ENCODE peak calls at places on chromosomes 13 and 19, in eight cellular contexts. One of them, this sample, is unnamed.

GRCh38 chr13:34358811-34359513 is 541.0 kb downstream of the RFC3 start:
- DNase-seq in Daoy: peak; percentile 4
- DNase-seq in aorta: no peak
- DNase-seq in Peyer's patch: no peak
- DNase-seq in midbrain: peak; percentile 45
- DNase-seq in tibial nerve: no peak
- DNase-seq in non-pigmented ciliary epithelial cell: peak; percentile 79
- DNase-seq in activated T-helper 9 cell treated with anti-CD3 and anti-CD28 coated beads, Interleukin-2, amount 50 U/mL, for 16 hours: no peak
- DNase-seq in this sample: no peak

GRCh38 chr13:111252449-111253124 is 67.9 kb upstream of the TEX29 start:
- DNase-seq in activated T-helper 9 cell treated with anti-CD3 and anti-CD28 coated beads, Interleukin-2, amount 50 U/mL, for 16 hours: no peak
- DNase-seq in aorta: no peak
- DNase-seq in non-pigmented ciliary epithelial cell: no peak
- DNase-seq in Peyer's patch: no peak
- DNase-seq in tibial nerve: no peak
- DNase-seq in Daoy: no peak
- DNase-seq in midbrain: no peak
- DNase-seq in this sample: no peak

GRCh38 chr13:28046981-28047380 is 53.4 kb downstream of the FLT3 start:
- DNase-seq in aorta: no peak
- DNase-seq in Daoy: peak; percentile 26
- DNase-seq in activated T-helper 9 cell treated with anti-CD3 and anti-CD28 coated beads, Interleukin-2, amount 50 U/mL, for 16 hours: no peak
- DNase-seq in midbrain: no peak
- DNase-seq in tibial nerve: no peak
- DNase-seq in non-pigmented ciliary epithelial cell: peak; percentile 30
- DNase-seq in Peyer's patch: no peak
- DNase-seq in this sample: no peak

GRCh38 chr19:4609878-4610511 is 29.3 kb upstream of the TNFAIP8L1 start:
- DNase-seq in aorta: no peak
- DNase-seq in Peyer's patch: no peak
- DNase-seq in activated T-helper 9 cell treated with anti-CD3 and anti-CD28 coated beads, Interleukin-2, amount 50 U/mL, for 16 hours: no peak
- DNase-seq in midbrain: no peak
- DNase-seq in non-pigmented ciliary epithelial cell: no peak
- DNase-seq in tibial nerve: no peak
- DNase-seq in Daoy: no peak
- DNase-seq in this sample: no peak

GRCh38 chr13:98923641-98924397 is 54.0 kb downstream of the DOCK9 start:
- DNase-seq in tibial nerve: no peak
- DNase-seq in Peyer's patch: no peak
- DNase-seq in Daoy: no peak
- DNase-seq in non-pigmented ciliary epithelial cell: no peak
- DNase-seq in aorta: no peak
- DNase-seq in midbrain: no peak
- DNase-seq in activated T-helper 9 cell treated with anti-CD3 and anti-CD28 coated beads, Interleukin-2, amount 50 U/mL, for 16 hours: no peak
- DNase-seq in this sample: no peak

GRCh38 chr13:59677966-59678814 is 485.5 kb downstream of the DIAPH3 start:
- DNase-seq in aorta: no peak
- DNase-seq in non-pigmented ciliary epithelial cell: peak; percentile 26
- DNase-seq in activated T-helper 9 cell treated with anti-CD3 and anti-CD28 coated beads, Interleukin-2, amount 50 U/mL, for 16 hours: no peak
- DNase-seq in Peyer's patch: no peak
- DNase-seq in tibial nerve: no peak
- DNase-seq in midbrain: peak; percentile 34
- DNase-seq in Daoy: no peak
- DNase-seq in this sample: peak; percentile 20

GRCh38 chr19:8148410-8149231 is 771 bp downstream of the FBN3 start:
- DNase-seq in activated T-helper 9 cell treated with anti-CD3 and anti-CD28 coated beads, Interleukin-2, amount 50 U/mL, for 16 hours: no peak
- DNase-seq in midbrain: no peak
- DNase-seq in tibial nerve: no peak
- DNase-seq in Peyer's patch: no peak
- DNase-seq in aorta: no peak
- DNase-seq in non-pigmented ciliary epithelial cell: no peak
- DNase-seq in Daoy: peak; percentile 36
- DNase-seq in this sample: peak; percentile 21

GRCh38 chr19:32675720-32676185 is at the start of gene RGS9BP:
- DNase-seq in Peyer's patch: peak; percentile 90
- DNase-seq in tibial nerve: peak; percentile 58
- DNase-seq in non-pigmented ciliary epithelial cell: no peak
- DNase-seq in midbrain: peak; percentile 69
- DNase-seq in Daoy: peak; percentile 86
- DNase-seq in activated T-helper 9 cell treated with anti-CD3 and anti-CD28 coated beads, Interleukin-2, amount 50 U/mL, for 16 hours: peak; percentile 47
- DNase-seq in aorta: peak; percentile 93
- DNase-seq in this sample: peak; percentile 76

GRCh38 chr19:55641376-55642152 is 762 bp downstream of the ZNF580 start:
- DNase-seq in Peyer's patch: no peak
- DNase-seq in Daoy: no peak
- DNase-seq in midbrain: peak; percentile 53
- DNase-seq in tibial nerve: no peak
- DNase-seq in non-pigmented ciliary epithelial cell: no peak
- DNase-seq in activated T-helper 9 cell treated with anti-CD3 and anti-CD28 coated beads, Interleukin-2, amount 50 U/mL, for 16 hours: no peak
- DNase-seq in aorta: no peak
- DNase-seq in this sample: peak; percentile 47

GRCh38 chr13:110521296-110521680 is 40.2 kb downstream of the RAB20 start:
- DNase-seq in Daoy: no peak
- DNase-seq in tibial nerve: no peak
- DNase-seq in Peyer's patch: no peak
- DNase-seq in aorta: no peak
- DNase-seq in non-pigmented ciliary epithelial cell: no peak
- DNase-seq in activated T-helper 9 cell treated with anti-CD3 and anti-CD28 coated beads, Interleukin-2, amount 50 U/mL, for 16 hours: no peak
- DNase-seq in midbrain: no peak
- DNase-seq in this sample: no peak

GRCh38 chr19:1833540-1833939 is 14.7 kb downstream of the REXO1 start:
- DNase-seq in Daoy: no peak
- DNase-seq in activated T-helper 9 cell treated with anti-CD3 and anti-CD28 coated beads, Interleukin-2, amount 50 U/mL, for 16 hours: no peak
- DNase-seq in midbrain: peak; percentile 26
- DNase-seq in aorta: no peak
- DNase-seq in Peyer's patch: no peak
- DNase-seq in non-pigmented ciliary epithelial cell: no peak
- DNase-seq in tibial nerve: no peak
- DNase-seq in this sample: no peak

GRCh38 chr19:40337107-40337506 is 11.1 kb downstream of the C19orf47 start:
- DNase-seq in Daoy: no peak
- DNase-seq in activated T-helper 9 cell treated with anti-CD3 and anti-CD28 coated beads, Interleukin-2, amount 50 U/mL, for 16 hours: no peak
- DNase-seq in midbrain: no peak
- DNase-seq in non-pigmented ciliary epithelial cell: no peak
- DNase-seq in tibial nerve: no peak
- DNase-seq in Peyer's patch: no peak
- DNase-seq in aorta: no peak
- DNase-seq in this sample: no peak

GRCh38 chr13:50319603-50320296 is 304.5 kb downstream of the KCNRG start:
- DNase-seq in aorta: no peak
- DNase-seq in Peyer's patch: no peak
- DNase-seq in non-pigmented ciliary epithelial cell: no peak
- DNase-seq in Daoy: peak; percentile 22
- DNase-seq in midbrain: no peak
- DNase-seq in tibial nerve: no peak
- DNase-seq in activated T-helper 9 cell treated with anti-CD3 and anti-CD28 coated beads, Interleukin-2, amount 50 U/mL, for 16 hours: no peak
- DNase-seq in this sample: no peak

GRCh38 chr19:14116918-14117578 is 514 bp downstream of the PRKACA start:
- DNase-seq in Daoy: peak; percentile 22
- DNase-seq in Peyer's patch: peak; percentile 57
- DNase-seq in non-pigmented ciliary epithelial cell: no peak
- DNase-seq in activated T-helper 9 cell treated with anti-CD3 and anti-CD28 coated beads, Interleukin-2, amount 50 U/mL, for 16 hours: no peak
- DNase-seq in midbrain: no peak
- DNase-seq in aorta: peak; percentile 83
- DNase-seq in tibial nerve: no peak
- DNase-seq in this sample: peak; percentile 46

GRCh38 chr19:31511696-31512095 is 162.5 kb upstream of the TSHZ3 start:
- DNase-seq in non-pigmented ciliary epithelial cell: no peak
- DNase-seq in midbrain: no peak
- DNase-seq in aorta: no peak
- DNase-seq in tibial nerve: no peak
- DNase-seq in Daoy: no peak
- DNase-seq in Peyer's patch: no peak
- DNase-seq in activated T-helper 9 cell treated with anti-CD3 and anti-CD28 coated beads, Interleukin-2, amount 50 U/mL, for 16 hours: no peak
- DNase-seq in this sample: no peak

GRCh38 chr13:85590231-85590931 is 208.8 kb downstream of the SLITRK6 start:
- DNase-seq in tibial nerve: no peak
- DNase-seq in Peyer's patch: no peak
- DNase-seq in aorta: no peak
- DNase-seq in midbrain: no peak
- DNase-seq in activated T-helper 9 cell treated with anti-CD3 and anti-CD28 coated beads, Interleukin-2, amount 50 U/mL, for 16 hours: no peak
- DNase-seq in non-pigmented ciliary epithelial cell: no peak
- DNase-seq in Daoy: peak; percentile 11
- DNase-seq in this sample: no peak

GRCh38 chr13:49859568-49859967 is 67.1 kb upstream of the KPNA3 start:
- DNase-seq in non-pigmented ciliary epithelial cell: peak; percentile 82
- DNase-seq in tibial nerve: no peak
- DNase-seq in aorta: no peak
- DNase-seq in activated T-helper 9 cell treated with anti-CD3 and anti-CD28 coated beads, Interleukin-2, amount 50 U/mL, for 16 hours: no peak
- DNase-seq in midbrain: no peak
- DNase-seq in Daoy: peak; percentile 57
- DNase-seq in Peyer's patch: no peak
- DNase-seq in this sample: no peak

GRCh38 chr19:38239816-38240215 is 15.8 kb upstream of the DPF1 start:
- DNase-seq in Peyer's patch: no peak
- DNase-seq in non-pigmented ciliary epithelial cell: no peak
- DNase-seq in tibial nerve: no peak
- DNase-seq in midbrain: no peak
- DNase-seq in Daoy: no peak
- DNase-seq in activated T-helper 9 cell treated with anti-CD3 and anti-CD28 coated beads, Interleukin-2, amount 50 U/mL, for 16 hours: no peak
- DNase-seq in aorta: no peak
- DNase-seq in this sample: no peak

GRCh38 chr13:106161186-106161585 is 374.3 kb downstream of the EFNB2 start:
- DNase-seq in activated T-helper 9 cell treated with anti-CD3 and anti-CD28 coated beads, Interleukin-2, amount 50 U/mL, for 16 hours: no peak
- DNase-seq in Daoy: no peak
- DNase-seq in tibial nerve: no peak
- DNase-seq in non-pigmented ciliary epithelial cell: no peak
- DNase-seq in Peyer's patch: no peak
- DNase-seq in aorta: no peak
- DNase-seq in midbrain: peak; percentile 4
- DNase-seq in this sample: no peak

GRCh38 chr13:113905018-113905417 is 41.1 kb upstream of the GAS6 start:
- DNase-seq in activated T-helper 9 cell treated with anti-CD3 and anti-CD28 coated beads, Interleukin-2, amount 50 U/mL, for 16 hours: no peak
- DNase-seq in Daoy: no peak
- DNase-seq in tibial nerve: no peak
- DNase-seq in aorta: no peak
- DNase-seq in midbrain: no peak
- DNase-seq in non-pigmented ciliary epithelial cell: no peak
- DNase-seq in Peyer's patch: no peak
- DNase-seq in this sample: no peak

GRCh38 chr19:588093-588742 is 1.5 kb upstream of the HCN2 start:
- DNase-seq in non-pigmented ciliary epithelial cell: no peak
- DNase-seq in midbrain: peak; percentile 93
- DNase-seq in Peyer's patch: peak; percentile 71
- DNase-seq in activated T-helper 9 cell treated with anti-CD3 and anti-CD28 coated beads, Interleukin-2, amount 50 U/mL, for 16 hours: peak; percentile 48
- DNase-seq in aorta: no peak
- DNase-seq in tibial nerve: no peak
- DNase-seq in Daoy: peak; percentile 95
- DNase-seq in this sample: peak; percentile 83

GRCh38 chr19:9838324-9838723 is 3.2 kb downstream of the PIN1 start:
- DNase-seq in aorta: no peak
- DNase-seq in midbrain: no peak
- DNase-seq in Daoy: no peak
- DNase-seq in tibial nerve: no peak
- DNase-seq in activated T-helper 9 cell treated with anti-CD3 and anti-CD28 coated beads, Interleukin-2, amount 50 U/mL, for 16 hours: no peak
- DNase-seq in non-pigmented ciliary epithelial cell: no peak
- DNase-seq in Peyer's patch: no peak
- DNase-seq in this sample: no peak

GRCh38 chr19:48999481-49000325 is 6.0 kb downstream of the RUVBL2 start:
- DNase-seq in tibial nerve: no peak
- DNase-seq in non-pigmented ciliary epithelial cell: no peak
- DNase-seq in midbrain: no peak
- DNase-seq in aorta: peak; percentile 83
- DNase-seq in Daoy: peak; percentile 78
- DNase-seq in activated T-helper 9 cell treated with anti-CD3 and anti-CD28 coated beads, Interleukin-2, amount 50 U/mL, for 16 hours: peak; percentile 57
- DNase-seq in Peyer's patch: peak; percentile 84
- DNase-seq in this sample: peak; percentile 82

GRCh38 chr19:34373601-34374288 is 8.7 kb downstream of the GPI start:
- DNase-seq in Peyer's patch: no peak
- DNase-seq in activated T-helper 9 cell treated with anti-CD3 and anti-CD28 coated beads, Interleukin-2, amount 50 U/mL, for 16 hours: no peak
- DNase-seq in midbrain: no peak
- DNase-seq in aorta: no peak
- DNase-seq in non-pigmented ciliary epithelial cell: no peak
- DNase-seq in Daoy: no peak
- DNase-seq in tibial nerve: no peak
- DNase-seq in this sample: no peak

GRCh38 chr13:114099918-114100445 is 32.4 kb downstream of the RASA3 start:
- DNase-seq in Daoy: peak; percentile 47
- DNase-seq in midbrain: no peak
- DNase-seq in tibial nerve: peak; percentile 15
- DNase-seq in aorta: no peak
- DNase-seq in non-pigmented ciliary epithelial cell: no peak
- DNase-seq in Peyer's patch: peak; percentile 46
- DNase-seq in activated T-helper 9 cell treated with anti-CD3 and anti-CD28 coated beads, Interleukin-2, amount 50 U/mL, for 16 hours: no peak
- DNase-seq in this sample: no peak

GRCh38 chr13:91647361-91647970 is 249.0 kb downstream of the GPC5 start:
- DNase-seq in non-pigmented ciliary epithelial cell: no peak
- DNase-seq in Peyer's patch: no peak
- DNase-seq in tibial nerve: no peak
- DNase-seq in activated T-helper 9 cell treated with anti-CD3 and anti-CD28 coated beads, Interleukin-2, amount 50 U/mL, for 16 hours: no peak
- DNase-seq in Daoy: peak; percentile 0
- DNase-seq in aorta: no peak
- DNase-seq in midbrain: no peak
- DNase-seq in this sample: no peak

GRCh38 chr19:42216653-42217521 is 590 bp downstream of the DEDD2 start:
- DNase-seq in aorta: peak; percentile 84
- DNase-seq in Daoy: peak; percentile 37
- DNase-seq in non-pigmented ciliary epithelial cell: no peak
- DNase-seq in midbrain: peak; percentile 27
- DNase-seq in activated T-helper 9 cell treated with anti-CD3 and anti-CD28 coated beads, Interleukin-2, amount 50 U/mL, for 16 hours: peak; percentile 12
- DNase-seq in Peyer's patch: peak; percentile 60
- DNase-seq in tibial nerve: no peak
- DNase-seq in this sample: peak; percentile 50

GRCh38 chr13:113514844-113515243 is 24.3 kb upstream of the DCUN1D2 start:
- DNase-seq in Daoy: no peak
- DNase-seq in non-pigmented ciliary epithelial cell: no peak
- DNase-seq in midbrain: no peak
- DNase-seq in aorta: no peak
- DNase-seq in Peyer's patch: no peak
- DNase-seq in tibial nerve: no peak
- DNase-seq in activated T-helper 9 cell treated with anti-CD3 and anti-CD28 coated beads, Interleukin-2, amount 50 U/mL, for 16 hours: no peak
- DNase-seq in this sample: no peak

GRCh38 chr13:41554180-41554579 is 96.8 kb downstream of the RGCC start:
- DNase-seq in activated T-helper 9 cell treated with anti-CD3 and anti-CD28 coated beads, Interleukin-2, amount 50 U/mL, for 16 hours: no peak
- DNase-seq in Peyer's patch: no peak
- DNase-seq in aorta: no peak
- DNase-seq in Daoy: no peak
- DNase-seq in midbrain: no peak
- DNase-seq in tibial nerve: no peak
- DNase-seq in non-pigmented ciliary epithelial cell: no peak
- DNase-seq in this sample: no peak

GRCh38 chr19:14440049-14440448 is 6.9 kb downstream of the PKN1 start:
- DNase-seq in midbrain: peak; percentile 15
- DNase-seq in Daoy: no peak
- DNase-seq in Peyer's patch: peak; percentile 94
- DNase-seq in activated T-helper 9 cell treated with anti-CD3 and anti-CD28 coated beads, Interleukin-2, amount 50 U/mL, for 16 hours: peak; percentile 65
- DNase-seq in tibial nerve: peak; percentile 33
- DNase-seq in non-pigmented ciliary epithelial cell: no peak
- DNase-seq in aorta: peak; percentile 86
- DNase-seq in this sample: peak; percentile 90

GRCh38 chr19:2722541-2723344 is 1.6 kb upstream of the DIRAS1 start:
- DNase-seq in aorta: peak; percentile 94
- DNase-seq in activated T-helper 9 cell treated with anti-CD3 and anti-CD28 coated beads, Interleukin-2, amount 50 U/mL, for 16 hours: no peak
- DNase-seq in midbrain: peak; percentile 17
- DNase-seq in non-pigmented ciliary epithelial cell: no peak
- DNase-seq in Daoy: peak; percentile 78
- DNase-seq in Peyer's patch: no peak
- DNase-seq in tibial nerve: no peak
- DNase-seq in this sample: no peak

GRCh38 chr13:108365255-108365654 is 95.7 kb downstream of the TNFSF13B start:
- DNase-seq in Daoy: no peak
- DNase-seq in aorta: no peak
- DNase-seq in activated T-helper 9 cell treated with anti-CD3 and anti-CD28 coated beads, Interleukin-2, amount 50 U/mL, for 16 hours: no peak
- DNase-seq in non-pigmented ciliary epithelial cell: no peak
- DNase-seq in midbrain: no peak
- DNase-seq in Peyer's patch: no peak
- DNase-seq in tibial nerve: no peak
- DNase-seq in this sample: no peak

GRCh38 chr13:105502193-105502592 is 1033.3 kb downstream of the EFNB2 start:
- DNase-seq in Daoy: no peak
- DNase-seq in midbrain: no peak
- DNase-seq in tibial nerve: no peak
- DNase-seq in non-pigmented ciliary epithelial cell: no peak
- DNase-seq in activated T-helper 9 cell treated with anti-CD3 and anti-CD28 coated beads, Interleukin-2, amount 50 U/mL, for 16 hours: no peak
- DNase-seq in Peyer's patch: no peak
- DNase-seq in aorta: no peak
- DNase-seq in this sample: no peak

GRCh38 chr19:18292810-18293641 is 11.6 kb upstream of the JUND start:
- DNase-seq in tibial nerve: peak; percentile 74
- DNase-seq in Daoy: peak; percentile 44
- DNase-seq in non-pigmented ciliary epithelial cell: peak; percentile 38
- DNase-seq in activated T-helper 9 cell treated with anti-CD3 and anti-CD28 coated beads, Interleukin-2, amount 50 U/mL, for 16 hours: no peak
- DNase-seq in midbrain: peak; percentile 43
- DNase-seq in aorta: peak; percentile 93
- DNase-seq in Peyer's patch: peak; percentile 85
- DNase-seq in this sample: peak; percentile 67